ENCODE peak calls at places on chromosome 15, in four cellular contexts. Y is nephron progenitor cell, P is amniotic stem cell, F is NCI-H774. S is an unnamed sample.

GRCh38 chr15:90035095-90035834 is 34.1 kb downstream of the ZNF710 start:
- DNase-seq in Y (no peak), F (peak), P (no peak), S (no peak)

GRCh38 chr15:64071931-64072765 is 21.5 kb downstream of the CIAO2A start:
- DNase-seq in Y (no peak), F (no peak), P (no peak), S (no peak)

GRCh38 chr15:28191832-28192231 is 92.7 kb upstream of the OCA2 start:
- DNase-seq in Y (peak), P (no peak), F (no peak), S (peak)

GRCh38 chr15:89362203-89363101 is 27.8 kb upstream of the POLG start:
- DNase-seq in F (peak), P (no peak), Y (peak), S (no peak)

GRCh38 chr15:28001641-28002040 is 97.5 kb downstream of the OCA2 start:
- DNase-seq in F (no peak), Y (no peak), P (no peak), S (no peak)

GRCh38 chr15:85403745-85404144 is 23.3 kb downstream of the AKAP13 start:
- DNase-seq in F (no peak), Y (no peak), P (no peak), S (peak)

GRCh38 chr15:43423793-43424192 is 52.9 kb downstream of the TUBGCP4 start:
- DNase-seq in P (no peak), F (no peak), Y (no peak), S (no peak)

GRCh38 chr15:31526916-31527690 is 200.5 kb downstream of the KLF13 start:
- DNase-seq in P (no peak), Y (no peak), F (no peak), S (no peak)

GRCh38 chr15:74055804-74056203 is 26.5 kb downstream of the GOLGA6A start:
- DNase-seq in F (no peak), P (no peak), Y (no peak), S (no peak)

GRCh38 chr15:70412717-70413266 is 315.1 kb upstream of the TLE3 start:
- DNase-seq in Y (no peak), P (no peak), F (peak), S (no peak)

GRCh38 chr15:63291507-63291906 is 14.1 kb downstream of the APH1B start:
- DNase-seq in F (no peak), P (peak), Y (no peak), S (no peak)

GRCh38 chr15:62935300-62936081 is 107.1 kb upstream of the TPM1 start:
- DNase-seq in Y (no peak), F (no peak), P (no peak), S (no peak)

GRCh38 chr15:92813440-92813839 is 86.7 kb upstream of the CHD2 start:
- DNase-seq in P (no peak), Y (no peak), F (no peak), S (no peak)

GRCh38 chr15:62519900-62520299 is 354.8 kb upstream of the C2CD4B start:
- DNase-seq in Y (no peak), F (no peak), P (no peak), S (no peak)

GRCh38 chr15:79023546-79023890 is 67.1 kb downstream of the RASGRF1 start:
- DNase-seq in Y (no peak), P (no peak), F (no peak), S (no peak)

GRCh38 chr15:22954798-22955543 is 25.2 kb downstream of the CYFIP1 start:
- DNase-seq in F (no peak), Y (no peak), P (no peak), S (no peak)

GRCh38 chr15:41607033-41607432 is 48.0 kb downstream of the TYRO3 start:
- DNase-seq in Y (no peak), P (peak), F (no peak), S (peak)

GRCh38 chr15:74135041-74135565 is 4.7 kb downstream of the ISLR2 start:
- DNase-seq in Y (no peak), P (no peak), F (no peak), S (no peak)